ENCODE peak calls at places on chromosomes 11 and 22, in four cellular contexts. H, N, O and I are unnamed samples.

GRCh38 chr11:16607675-16608644 is 130.5 kb upstream of the C11orf58 start:
- DNase-seq in H (peak), N (no peak), O (peak), I (no peak)

GRCh38 chr22:20211997-20212753 is 55.9 kb downstream of the RTN4R start:
- DNase-seq in H (peak), N (no peak), O (no peak), I (no peak)

GRCh38 chr11:29481721-29482120 is 535.1 kb downstream of the KCNA4 start:
- DNase-seq in H (no peak), N (no peak), O (no peak), I (no peak)

GRCh38 chr11:57279131-57279530 is 42.1 kb upstream of the APLNR start:
- DNase-seq in H (no peak), N (no peak), O (no peak), I (peak)

GRCh38 chr11:125429174-125429707 is 66.8 kb downstream of the FEZ1 start:
- DNase-seq in H (peak), N (peak), O (no peak), I (no peak)

GRCh38 chr11:63839508-63840355 is 822 bp downstream of the MARK2 start:
- DNase-seq in H (peak), N (peak), O (peak), I (no peak)

GRCh38 chr11:102733232-102733875 is 8.6 kb upstream of the MMP8 start:
- DNase-seq in H (no peak), N (no peak), O (peak), I (no peak)

GRCh38 chr11:124778281-124778680 is 16.2 kb upstream of the ESAM start:
- DNase-seq in H (no peak), N (no peak), O (no peak), I (no peak)

GRCh38 chr11:125626381-125626950 is 1.5 kb downstream of the CHEK1 start:
- DNase-seq in H (no peak), N (peak), O (no peak), I (no peak)

GRCh38 chr22:37259540-37260029 is 15.5 kb upstream of the RAC2 start:
- DNase-seq in H (no peak), N (no peak), O (peak), I (no peak)

GRCh38 chr11:28837599-28837998 is 729.4 kb downstream of the METTL15 start:
- DNase-seq in H (no peak), N (no peak), O (no peak), I (no peak)

GRCh38 chr22:41571786-41572185 is 11.0 kb downstream of the CSDC2 start:
- DNase-seq in H (no peak), N (no peak), O (no peak), I (no peak)

DNA sequence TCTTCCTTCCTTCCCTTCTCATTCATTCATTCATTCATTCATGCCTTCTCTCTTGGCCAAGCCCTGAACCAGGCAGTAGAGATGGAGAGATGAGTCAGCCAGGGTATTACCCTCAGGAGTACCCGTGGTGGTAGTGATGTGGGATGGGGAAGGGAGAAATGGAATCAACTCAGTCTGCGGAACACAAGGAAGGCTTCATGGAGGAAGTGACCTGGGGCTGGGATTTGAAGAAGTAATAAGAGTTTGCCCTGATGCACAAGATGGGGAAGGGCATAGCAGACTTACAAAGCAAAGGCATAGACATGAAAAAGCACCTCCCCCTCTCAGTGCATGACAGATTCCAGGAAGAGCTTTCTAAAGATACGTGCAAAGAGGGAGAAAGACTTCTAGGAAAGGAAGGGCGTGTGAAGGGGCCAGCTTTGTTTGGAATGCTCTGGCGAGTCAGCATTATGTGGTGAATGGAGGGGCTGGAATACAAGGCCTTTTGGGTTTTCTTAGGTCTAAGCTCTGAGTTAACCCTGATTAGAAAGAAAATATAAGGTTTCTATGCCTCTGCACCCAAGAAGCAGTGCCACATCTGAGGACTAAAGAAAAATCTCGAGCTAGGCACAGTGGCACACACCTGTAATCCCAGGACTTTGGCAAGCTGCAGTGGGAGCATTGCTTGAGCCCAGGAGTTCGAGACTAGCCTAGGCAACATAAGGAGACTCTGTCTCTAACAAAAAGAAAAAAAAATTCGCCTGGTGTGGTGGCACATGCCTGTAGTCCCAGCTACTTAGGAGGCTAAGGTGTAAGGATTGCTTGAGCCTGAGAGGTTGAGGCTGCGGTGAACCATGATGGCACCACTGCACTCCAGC is 36.4 kb upstream of the ACER3 start:
- DNase-seq in H (no peak), N (no peak), O (no peak), I (no peak)
- TF ChIP-seq CTCF in H (no peak), N (no peak), O (no peak), I (no peak)

DNA sequence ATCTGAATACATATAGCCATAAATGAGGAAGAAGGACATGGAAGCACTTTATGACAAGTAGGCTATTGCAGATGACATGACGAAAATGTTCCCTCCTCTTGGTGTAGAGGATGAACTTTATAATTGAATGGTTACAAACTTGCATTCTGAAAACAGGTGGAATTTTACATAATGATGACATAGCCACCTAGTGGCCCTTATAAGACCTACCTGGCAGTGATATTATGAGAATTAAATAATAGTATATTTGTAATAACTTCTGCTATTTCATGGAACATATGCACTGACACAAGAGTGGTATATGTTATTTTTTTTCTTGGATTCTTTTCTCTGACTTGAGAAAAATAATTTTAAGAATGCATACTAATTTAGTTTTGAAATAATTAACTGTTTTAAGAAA is 22.9 kb downstream of the TRIM22 start:
- DNase-seq in H (no peak), N (no peak), O (no peak), I (no peak)
- TF ChIP-seq CTCF in H (no peak), N (peak), O (peak), I (peak)

GRCh38 chr11:2176389-2176900 is 4.8 kb upstream of the TH start:
- DNase-seq in H (no peak), N (no peak), O (no peak), I (no peak)

GRCh38 chr11:2179516-2179915 is 7.9 kb upstream of the TH start:
- DNase-seq in H (no peak), N (no peak), O (no peak), I (no peak)

GRCh38 chr11:2178906-2179494 is 7.4 kb upstream of the TH start:
- DNase-seq in H (no peak), N (no peak), O (no peak), I (no peak)

GRCh38 chr11:2175659-2176058 is 4.0 kb upstream of the TH start:
- DNase-seq in H (no peak), N (no peak), O (no peak), I (no peak)

DNA sequence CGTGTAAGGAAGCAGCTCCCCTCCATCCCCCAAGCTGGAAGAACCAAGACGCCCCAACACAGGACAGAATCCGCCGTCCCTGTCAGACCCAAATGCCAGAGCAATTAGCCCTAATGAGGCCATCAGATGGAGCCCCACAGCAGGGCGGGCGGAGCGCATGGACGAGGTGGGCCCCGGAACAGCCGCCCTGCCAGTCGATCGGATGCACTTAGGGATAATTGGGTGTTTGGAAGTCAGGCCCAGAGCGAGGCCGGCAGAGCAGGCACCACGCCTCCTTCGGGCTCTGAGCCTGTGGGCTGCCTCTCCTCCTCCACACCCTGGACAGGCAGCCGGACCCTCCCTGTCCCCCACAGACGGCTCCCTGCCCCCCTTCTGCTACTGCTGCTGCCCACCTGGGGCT is 5.5 kb upstream of the TH start:
- DNase-seq in H (no peak), N (no peak), O (no peak), I (no peak)
- TF ChIP-seq CTCF in H (no peak), N (no peak), O (no peak), I (no peak)

DNA sequence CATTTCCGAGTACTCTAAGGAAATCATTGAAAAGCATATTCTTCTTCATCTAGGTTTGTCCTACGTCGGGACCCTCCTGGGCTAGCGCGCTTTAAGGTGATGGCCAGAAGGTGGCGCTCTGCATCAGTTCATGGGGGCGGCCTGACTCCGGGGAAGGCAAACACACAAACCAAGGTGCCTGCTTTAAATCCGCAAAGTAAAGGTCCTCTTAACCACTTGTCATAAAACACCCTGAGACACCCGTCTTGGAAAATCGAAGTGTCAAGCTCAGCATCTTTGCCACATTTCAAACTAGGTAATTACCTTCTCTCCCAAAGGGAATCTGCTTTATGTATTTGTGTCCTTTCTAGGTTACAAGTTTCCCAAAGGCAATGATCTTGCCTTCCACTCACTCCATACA is 34.0 kb downstream of the LMO2 start:
- DNase-seq in H (peak), N (peak), O (peak), I (peak)
- TF ChIP-seq CTCF in H (peak), N (peak), O (peak), I (peak)

DNA sequence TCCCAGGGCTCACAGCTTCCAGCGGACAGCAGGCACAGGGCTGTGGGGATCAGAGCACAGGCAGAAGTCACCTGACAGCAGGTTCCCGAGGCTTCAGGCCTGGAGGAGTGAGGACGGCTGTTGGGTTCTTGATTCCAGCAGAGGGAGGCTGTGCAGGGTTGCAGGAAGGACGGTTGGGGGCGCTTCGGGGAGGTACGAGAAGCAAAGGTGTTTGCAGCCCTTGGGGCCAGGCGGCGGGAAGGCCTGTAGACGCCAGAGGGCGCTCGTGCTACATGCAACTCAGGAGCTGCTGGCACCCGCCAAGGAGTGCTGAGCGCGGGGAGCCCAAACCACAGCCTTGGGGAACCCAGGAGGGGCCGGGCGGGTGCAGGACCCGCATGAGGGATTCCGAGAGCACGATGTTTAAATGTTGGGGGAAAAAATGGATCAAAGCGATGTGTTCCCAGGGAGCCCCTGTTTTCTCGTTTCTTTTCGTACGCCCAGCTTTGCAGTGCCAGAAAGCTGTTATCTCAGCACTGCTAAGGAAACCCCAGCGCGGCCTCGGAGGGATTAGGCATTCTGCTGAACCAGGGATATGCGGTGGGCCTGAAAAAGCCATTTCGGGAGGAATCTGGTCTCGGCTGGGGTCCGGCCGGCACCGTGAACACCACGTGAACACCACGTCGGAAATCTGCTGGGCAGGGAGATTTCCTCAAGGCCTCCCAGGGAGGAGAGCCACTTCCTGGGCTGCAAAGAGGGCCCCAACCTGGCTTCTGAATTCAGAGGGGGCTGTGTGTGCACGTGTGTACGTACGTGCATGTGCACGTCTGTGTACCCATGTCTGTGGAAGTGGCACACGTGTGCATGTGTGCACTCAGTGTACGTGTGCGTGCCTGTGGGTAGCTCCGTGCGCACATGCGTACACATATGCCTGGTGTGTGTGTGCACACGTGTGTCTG is 88.2 kb downstream of the KCNQ1 start:
- DNase-seq in H (peak), N (peak), O (peak), I (peak)
- TF ChIP-seq CTCF in H (peak), N (peak), O (peak), I (peak)